ENCODE peak calls at places on chromosomes 11 and 22, in four cellular contexts. H is MCF 10A, O is MV-4-11, G is iris pigment epithelial cell. B is an unnamed sample.

GRCh38 chr22:45334068-45334467 is 24.3 kb downstream of the FAM118A start:
- DNase-seq in G (no peak), H (no peak), O (no peak), B (no peak)

GRCh38 chr11:124791626-124792341 is 8.4 kb downstream of the MSANTD2 start:
- DNase-seq in O (peak; percentile 55), G (peak; percentile 47), H (peak; percentile 41), B (no peak)

GRCh38 chr11:69552951-69553350 is 71.5 kb downstream of the LINC01488 start:
- DNase-seq in O (no peak), H (no peak), G (no peak), B (no peak)

GRCh38 chr22:34096770-34097169 is 176.5 kb upstream of the LARGE1 start:
- DNase-seq in G (no peak), H (no peak), O (peak; percentile 25), B (no peak)

GRCh38 chr11:70525006-70525405 is 126.7 kb downstream of the CTTN start:
- DNase-seq in O (no peak), G (no peak), H (peak; percentile 5), B (no peak)

GRCh38 chr11:77401486-77402217 is 72.2 kb downstream of the PAK1 start:
- DNase-seq in H (peak; percentile 55), O (no peak), G (no peak), B (no peak)

GRCh38 chr22:35191412-35191811 is 65.9 kb upstream of the HMGXB4 start:
- DNase-seq in O (no peak), H (peak; percentile 77), G (peak; percentile 8), B (no peak)

GRCh38 chr11:64803163-64803845 is at the start of gene MAP4K2:
- DNase-seq in O (peak; percentile 67), H (peak; percentile 87), G (peak; percentile 72), B (peak; percentile 83)

GRCh38 chr22:18078329-18079041 is 695 bp downstream of the PEX26 start:
- DNase-seq in H (peak; percentile 45), O (peak; percentile 15), G (peak; percentile 36), B (peak; percentile 19)

GRCh38 chr11:71183878-71184277 is 68.5 kb downstream of the SHANK2 start:
- DNase-seq in H (no peak), O (no peak), G (no peak), B (no peak)

GRCh38 chr11:77090373-77091111 is 12.1 kb upstream of the OMP start:
- DNase-seq in O (no peak), G (no peak), H (no peak), B (no peak)

GRCh38 chr22:22754268-22754657 is 109.8 kb downstream of the GGTLC2 start:
- DNase-seq in H (no peak), G (no peak), O (no peak), B (no peak)

GRCh38 chr22:27768027-27768640 is 33.4 kb downstream of the MN1 start:
- DNase-seq in G (no peak), H (no peak), O (no peak), B (no peak)

GRCh38 chr11:73350908-73351636 is 25.1 kb upstream of the RELT start:
- DNase-seq in O (peak; percentile 54), H (peak; percentile 72), G (peak; percentile 79), B (peak; percentile 54)

GRCh38 chr11:119752324-119752723 is 23.3 kb upstream of the NECTIN1 start:
- DNase-seq in O (no peak), H (no peak), G (no peak), B (no peak)

GRCh38 chr22:43956383-43956782 is 1.1 kb downstream of the SAMM50 start:
- DNase-seq in G (peak; percentile 5), H (no peak), O (no peak), B (no peak)

GRCh38 chr22:42918500-42918899 is 61.4 kb upstream of the ARFGAP3 start:
- DNase-seq in H (peak; percentile 84), O (peak; percentile 37), G (no peak), B (no peak)

GRCh38 chr11:116071241-116071640 is 567.0 kb upstream of the CADM1 start:
- DNase-seq in H (no peak), G (no peak), O (no peak), B (no peak)